ENCODE peak calls at places on chromosomes 7 and 10, in seven cellular contexts. One of them, this sample, is unnamed.

GRCh38 chr7:156739596-156739995 is 99.0 kb downstream of the RNF32 start:
- DNase-seq in choroid plexus epithelial cell: no peak
- DNase-seq in upper lobe of right lung: no peak
- DNase-seq in astrocyte of the spinal cord: no peak
- DNase-seq in GM13977: no peak
- DNase-seq in chondrocyte: no peak
- DNase-seq in OCI-LY7: no peak
- DNase-seq in this sample: no peak

GRCh38 chr7:865921-866320 is 10.4 kb upstream of the GET4 start:
- DNase-seq in upper lobe of right lung: no peak
- DNase-seq in GM13977: no peak
- DNase-seq in astrocyte of the spinal cord: no peak
- DNase-seq in chondrocyte: no peak
- DNase-seq in choroid plexus epithelial cell: no peak
- DNase-seq in OCI-LY7: no peak
- DNase-seq in this sample: no peak

GRCh38 chr10:120403109-120403508 is 53.9 kb upstream of the PLPP4 start:
- DNase-seq in chondrocyte: no peak
- DNase-seq in choroid plexus epithelial cell: peak; percentile 30
- DNase-seq in astrocyte of the spinal cord: peak; percentile 38
- DNase-seq in upper lobe of right lung: no peak
- DNase-seq in GM13977: no peak
- DNase-seq in OCI-LY7: no peak
- DNase-seq in this sample: no peak

GRCh38 chr7:82481499-82482097 is 38.0 kb upstream of the CACNA2D1 start:
- DNase-seq in upper lobe of right lung: no peak
- DNase-seq in GM13977: peak; percentile 29
- DNase-seq in OCI-LY7: peak; percentile 13
- DNase-seq in chondrocyte: no peak
- DNase-seq in choroid plexus epithelial cell: peak; percentile 66
- DNase-seq in astrocyte of the spinal cord: peak; percentile 46
- DNase-seq in this sample: peak; percentile 22

GRCh38 chr10:85535926-85536325 is 830.7 kb downstream of the GRID1 start:
- DNase-seq in astrocyte of the spinal cord: no peak
- DNase-seq in choroid plexus epithelial cell: no peak
- DNase-seq in OCI-LY7: no peak
- DNase-seq in GM13977: no peak
- DNase-seq in chondrocyte: no peak
- DNase-seq in upper lobe of right lung: no peak
- DNase-seq in this sample: no peak

GRCh38 chr10:84375011-84375410 is 46.6 kb downstream of the CCSER2 start:
- DNase-seq in astrocyte of the spinal cord: peak; percentile 73
- DNase-seq in upper lobe of right lung: no peak
- DNase-seq in choroid plexus epithelial cell: peak; percentile 82
- DNase-seq in GM13977: peak; percentile 22
- DNase-seq in chondrocyte: no peak
- DNase-seq in OCI-LY7: peak; percentile 57
- DNase-seq in this sample: peak; percentile 16

GRCh38 chr10:22325948-22326702 is 5.2 kb downstream of the BMI1 start:
- DNase-seq in OCI-LY7: no peak
- DNase-seq in choroid plexus epithelial cell: peak; percentile 49
- DNase-seq in GM13977: no peak
- DNase-seq in upper lobe of right lung: no peak
- DNase-seq in chondrocyte: no peak
- DNase-seq in astrocyte of the spinal cord: no peak
- DNase-seq in this sample: no peak

GRCh38 chr10:69641261-69641980 is 11.4 kb downstream of the FAM241B start:
- DNase-seq in upper lobe of right lung: peak; percentile 45
- DNase-seq in choroid plexus epithelial cell: no peak
- DNase-seq in OCI-LY7: no peak
- DNase-seq in GM13977: no peak
- DNase-seq in astrocyte of the spinal cord: no peak
- DNase-seq in chondrocyte: peak; percentile 71
- DNase-seq in this sample: no peak

GRCh38 chr10:58588673-58589265 is 76.1 kb downstream of the BICC1 start:
- DNase-seq in choroid plexus epithelial cell: no peak
- DNase-seq in upper lobe of right lung: no peak
- DNase-seq in GM13977: no peak
- DNase-seq in astrocyte of the spinal cord: no peak
- DNase-seq in OCI-LY7: no peak
- DNase-seq in chondrocyte: no peak
- DNase-seq in this sample: no peak
- TF ChIP-seq CTCF in choroid plexus epithelial cell: peak; percentile 19
- TF ChIP-seq CTCF in upper lobe of right lung: peak; percentile 29
- TF ChIP-seq CTCF in GM13977: no peak
- TF ChIP-seq CTCF in astrocyte of the spinal cord: no peak
- TF ChIP-seq CTCF in OCI-LY7: no peak
- TF ChIP-seq CTCF in chondrocyte: peak; percentile 38
- TF ChIP-seq CTCF in this sample: no peak

GRCh38 chr7:5139998-5140397 is 50.0 kb upstream of the WIPI2 start:
- DNase-seq in upper lobe of right lung: peak; percentile 65
- DNase-seq in OCI-LY7: peak; percentile 57
- DNase-seq in choroid plexus epithelial cell: peak; percentile 25
- DNase-seq in GM13977: peak; percentile 49
- DNase-seq in astrocyte of the spinal cord: no peak
- DNase-seq in chondrocyte: no peak
- DNase-seq in this sample: peak; percentile 45
- TF ChIP-seq CTCF in upper lobe of right lung: peak; percentile 37
- TF ChIP-seq CTCF in OCI-LY7: peak; percentile 77
- TF ChIP-seq CTCF in choroid plexus epithelial cell: peak; percentile 59
- TF ChIP-seq CTCF in GM13977: peak; percentile 63
- TF ChIP-seq CTCF in astrocyte of the spinal cord: peak; percentile 42
- TF ChIP-seq CTCF in chondrocyte: peak; percentile 54
- TF ChIP-seq CTCF in this sample: peak; percentile 60

DNA sequence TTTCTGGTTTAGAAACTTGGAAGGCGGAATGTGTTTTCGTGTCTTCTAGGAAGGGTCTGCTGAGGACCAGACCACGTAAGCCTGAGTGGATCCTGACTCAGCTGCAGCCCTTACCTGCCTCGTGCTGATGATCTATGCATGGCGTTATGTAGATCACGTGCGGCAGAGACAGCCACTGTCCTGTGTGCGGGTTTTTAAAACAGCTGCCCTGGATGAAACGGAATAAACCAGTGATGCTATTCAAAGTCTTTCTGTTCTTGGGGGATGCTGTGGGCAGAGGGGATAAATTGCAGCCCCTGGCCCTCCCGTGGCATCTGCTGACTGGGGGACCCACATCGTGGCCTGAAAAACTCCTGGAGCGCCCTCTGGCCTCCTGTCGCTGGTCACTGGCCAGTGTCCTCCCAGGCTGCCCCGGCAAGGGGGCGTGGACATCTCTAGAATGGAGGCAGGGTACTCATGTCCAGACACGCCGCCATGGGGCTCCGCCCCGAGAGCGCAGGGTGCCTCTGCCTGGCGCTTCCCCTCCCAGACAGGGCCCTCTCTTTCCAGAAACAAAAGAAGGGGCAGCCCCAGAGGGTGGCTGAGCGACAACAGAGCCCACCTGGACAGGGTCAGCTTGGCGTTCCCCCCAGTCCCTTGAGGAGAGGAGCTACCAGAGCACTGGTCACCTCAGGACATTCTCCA is 13.2 kb downstream of the ALKBH4 start:
- DNase-seq in chondrocyte: no peak
- DNase-seq in GM13977: peak; percentile 15
- DNase-seq in OCI-LY7: peak; percentile 63
- DNase-seq in choroid plexus epithelial cell: no peak
- DNase-seq in upper lobe of right lung: no peak
- DNase-seq in astrocyte of the spinal cord: no peak
- DNase-seq in this sample: no peak
- TF ChIP-seq CTCF in chondrocyte: no peak
- TF ChIP-seq CTCF in GM13977: no peak
- TF ChIP-seq CTCF in OCI-LY7: no peak
- TF ChIP-seq CTCF in choroid plexus epithelial cell: no peak
- TF ChIP-seq CTCF in upper lobe of right lung: no peak
- TF ChIP-seq CTCF in astrocyte of the spinal cord: no peak
- TF ChIP-seq CTCF in this sample: no peak

DNA sequence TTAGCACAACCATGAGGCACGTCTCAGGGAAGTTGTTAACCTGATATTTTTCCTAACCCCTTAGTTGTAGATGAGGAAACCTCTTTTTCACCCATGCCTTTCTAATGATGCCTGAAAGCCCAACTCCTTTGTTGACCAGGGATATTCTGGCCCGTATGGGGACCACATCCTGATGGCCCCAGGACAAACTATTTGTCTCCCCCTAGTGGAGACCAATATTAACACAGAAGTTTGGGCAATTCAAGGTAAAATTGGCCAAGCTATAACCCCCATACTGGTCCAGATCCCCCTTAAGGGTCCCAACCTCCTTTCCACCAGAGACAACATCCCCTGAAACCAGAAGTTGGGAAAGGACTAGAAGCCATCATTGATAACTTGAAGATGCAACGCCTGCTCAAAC is 893.3 kb downstream of the SORCS1 start:
- DNase-seq in chondrocyte: no peak
- DNase-seq in choroid plexus epithelial cell: no peak
- DNase-seq in astrocyte of the spinal cord: no peak
- DNase-seq in upper lobe of right lung: no peak
- DNase-seq in GM13977: no peak
- DNase-seq in OCI-LY7: no peak
- DNase-seq in this sample: no peak
- TF ChIP-seq CTCF in chondrocyte: peak; percentile 23
- TF ChIP-seq CTCF in choroid plexus epithelial cell: peak; percentile 33
- TF ChIP-seq CTCF in astrocyte of the spinal cord: peak; percentile 20
- TF ChIP-seq CTCF in upper lobe of right lung: no peak
- TF ChIP-seq CTCF in GM13977: peak; percentile 27
- TF ChIP-seq CTCF in OCI-LY7: no peak
- TF ChIP-seq CTCF in this sample: peak; percentile 30

DNA sequence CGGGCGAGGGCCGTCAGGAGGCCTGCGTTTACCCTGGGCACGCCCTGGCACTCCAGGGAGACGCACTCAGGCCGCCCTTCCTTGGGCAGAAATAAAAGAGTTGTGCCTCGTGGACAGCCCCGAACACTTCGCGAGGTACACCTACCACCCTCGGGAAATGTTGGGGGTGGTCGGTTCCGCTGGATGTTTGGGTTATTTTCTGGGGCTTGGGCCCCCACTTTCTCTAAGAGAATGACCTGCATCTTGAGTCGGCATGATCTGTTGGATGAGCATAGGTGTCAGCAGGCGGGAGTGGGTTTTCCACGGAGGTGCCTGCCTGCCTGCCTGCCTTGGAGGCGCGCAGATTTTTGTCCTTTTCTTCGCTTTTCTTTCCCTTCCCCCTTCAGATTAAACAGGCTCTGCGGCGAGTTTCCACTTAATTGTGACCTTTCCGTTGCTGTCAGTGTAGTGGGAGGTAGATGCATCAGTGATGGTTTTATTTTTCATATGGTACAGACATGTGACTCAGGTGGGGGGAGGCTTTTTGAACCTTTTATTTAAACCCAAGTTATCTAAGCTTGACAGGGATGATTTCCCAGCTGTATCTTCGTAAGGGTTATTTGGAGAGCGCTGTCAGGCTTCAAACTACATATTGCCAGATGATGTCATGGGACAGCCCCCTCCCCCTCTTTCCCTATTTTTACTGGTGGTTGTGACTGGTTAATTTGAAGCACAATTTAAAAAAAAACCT is 659 bp downstream of the HECTD2 start:
- DNase-seq in chondrocyte: no peak
- DNase-seq in upper lobe of right lung: no peak
- DNase-seq in astrocyte of the spinal cord: peak; percentile 58
- DNase-seq in OCI-LY7: no peak
- DNase-seq in choroid plexus epithelial cell: peak; percentile 57
- DNase-seq in GM13977: peak; percentile 36
- DNase-seq in this sample: peak; percentile 17
- TF ChIP-seq CTCF in chondrocyte: peak; percentile 42
- TF ChIP-seq CTCF in upper lobe of right lung: no peak
- TF ChIP-seq CTCF in astrocyte of the spinal cord: no peak
- TF ChIP-seq CTCF in OCI-LY7: no peak
- TF ChIP-seq CTCF in choroid plexus epithelial cell: no peak
- TF ChIP-seq CTCF in GM13977: no peak
- TF ChIP-seq CTCF in this sample: no peak

DNA sequence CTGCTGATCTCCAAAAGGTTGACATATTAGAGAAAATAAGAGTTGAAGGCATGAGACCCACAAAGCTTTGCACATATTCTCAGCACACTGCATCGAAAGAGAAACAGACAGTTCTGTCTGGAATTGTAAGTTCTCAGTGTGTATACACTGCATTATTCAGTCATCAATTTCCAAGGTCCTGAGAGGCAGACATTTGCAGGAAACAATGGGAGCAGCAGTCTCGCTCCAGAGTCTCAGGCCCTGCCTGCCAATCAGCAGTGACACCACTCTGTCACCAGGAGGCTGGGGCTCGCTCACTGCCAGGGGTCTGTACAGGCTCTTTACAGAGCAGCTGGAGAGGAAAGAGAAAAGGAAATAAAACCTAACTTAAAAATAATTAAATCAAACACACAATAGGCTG is 36.3 kb downstream of the JAZF1 start:
- DNase-seq in upper lobe of right lung: no peak
- DNase-seq in choroid plexus epithelial cell: no peak
- DNase-seq in chondrocyte: no peak
- DNase-seq in GM13977: no peak
- DNase-seq in OCI-LY7: no peak
- DNase-seq in astrocyte of the spinal cord: no peak
- DNase-seq in this sample: no peak
- TF ChIP-seq CTCF in upper lobe of right lung: no peak
- TF ChIP-seq CTCF in choroid plexus epithelial cell: no peak
- TF ChIP-seq CTCF in chondrocyte: no peak
- TF ChIP-seq CTCF in GM13977: no peak
- TF ChIP-seq CTCF in OCI-LY7: peak; percentile 63
- TF ChIP-seq CTCF in astrocyte of the spinal cord: no peak
- TF ChIP-seq CTCF in this sample: no peak

GRCh38 chr7:33130184-33130583 is 820 bp downstream of the BBS9 start:
- DNase-seq in choroid plexus epithelial cell: peak; percentile 15
- DNase-seq in astrocyte of the spinal cord: no peak
- DNase-seq in GM13977: no peak
- DNase-seq in OCI-LY7: no peak
- DNase-seq in upper lobe of right lung: no peak
- DNase-seq in chondrocyte: no peak
- DNase-seq in this sample: no peak

GRCh38 chr7:33129806-33130153 is 416 bp downstream of the BBS9 start:
- DNase-seq in upper lobe of right lung: no peak
- DNase-seq in astrocyte of the spinal cord: no peak
- DNase-seq in choroid plexus epithelial cell: no peak
- DNase-seq in chondrocyte: no peak
- DNase-seq in GM13977: peak; percentile 28
- DNase-seq in OCI-LY7: peak; percentile 3
- DNase-seq in this sample: no peak

GRCh38 chr7:33127085-33127484 is 2.3 kb upstream of the BBS9 start:
- DNase-seq in astrocyte of the spinal cord: no peak
- DNase-seq in OCI-LY7: no peak
- DNase-seq in choroid plexus epithelial cell: no peak
- DNase-seq in chondrocyte: no peak
- DNase-seq in upper lobe of right lung: no peak
- DNase-seq in GM13977: no peak
- DNase-seq in this sample: no peak

GRCh38 chr7:33128631-33128989 is 754 bp upstream of the BBS9 start:
- DNase-seq in GM13977: no peak
- DNase-seq in chondrocyte: no peak
- DNase-seq in choroid plexus epithelial cell: no peak
- DNase-seq in OCI-LY7: no peak
- DNase-seq in astrocyte of the spinal cord: no peak
- DNase-seq in upper lobe of right lung: no peak
- DNase-seq in this sample: no peak

GRCh38 chr7:33128990-33129805 is at the start of gene BBS9:
- DNase-seq in upper lobe of right lung: peak; percentile 97
- DNase-seq in GM13977: peak; percentile 93
- DNase-seq in astrocyte of the spinal cord: peak; percentile 96
- DNase-seq in OCI-LY7: peak; percentile 94
- DNase-seq in chondrocyte: peak; percentile 96
- DNase-seq in choroid plexus epithelial cell: peak; percentile 97
- DNase-seq in this sample: peak; percentile 94
- TF ChIP-seq CTCF in upper lobe of right lung: no peak
- TF ChIP-seq CTCF in GM13977: no peak
- TF ChIP-seq CTCF in astrocyte of the spinal cord: peak; percentile 12
- TF ChIP-seq CTCF in OCI-LY7: no peak
- TF ChIP-seq CTCF in chondrocyte: peak; percentile 44
- TF ChIP-seq CTCF in choroid plexus epithelial cell: peak; percentile 19
- TF ChIP-seq CTCF in this sample: no peak